ENCODE peak calls at places on chromosomes 3 and 15, in seven cellular contexts. S is left colon, D is NCI-H460, F is Calu3, Z is HS-27A, J is hippocampal formation, M is GM13976. H is an unnamed sample.

GRCh38 chr3:19950316-19950715 is 3.4 kb downstream of the RAB5A start:
- DNase-seq in Z (no peak), S (no peak), D (no peak), J (no peak), M (no peak), F (no peak), H (no peak)

GRCh38 chr3:57856675-57857074 is 100.6 kb downstream of the SLMAP start:
- DNase-seq in S (no peak), M (no peak), J (no peak), Z (no peak), F (no peak), D (peak; percentile 17), H (no peak)

GRCh38 chr15:29003446-29004233 is 117.9 kb downstream of the APBA2 start:
- DNase-seq in Z (no peak), M (no peak), D (no peak), J (no peak), S (no peak), F (no peak), H (no peak)

GRCh38 chr15:42890161-42890913 is 30.2 kb downstream of the TTBK2 start:
- DNase-seq in F (peak; percentile 1), D (no peak), J (no peak), Z (peak; percentile 83), M (no peak), S (no peak), H (no peak)

GRCh38 chr15:25894371-25894902 is 31.3 kb upstream of the ATP10A start:
- DNase-seq in J (no peak), M (no peak), Z (no peak), F (no peak), S (no peak), D (no peak), H (no peak)

GRCh38 chr3:61901986-61902385 is 340.6 kb downstream of the PTPRG start:
- DNase-seq in M (no peak), D (no peak), J (no peak), Z (no peak), F (no peak), S (no peak), H (peak; percentile 8)

GRCh38 chr3:124826703-124827102 is 60.5 kb downstream of the ITGB5 start:
- DNase-seq in J (no peak), S (peak; percentile 55), Z (no peak), M (no peak), F (no peak), D (no peak), H (peak; percentile 48)

GRCh38 chr15:88396382-88396781 is 70.8 kb downstream of the MRPL46 start:
- DNase-seq in M (no peak), F (no peak), Z (no peak), J (no peak), S (no peak), D (no peak), H (no peak)

GRCh38 chr3:33006081-33006480 is 54.6 kb downstream of the CCR4 start:
- DNase-seq in M (no peak), F (no peak), D (no peak), J (no peak), Z (no peak), S (no peak), H (no peak)

GRCh38 chr3:15356186-15356585 is 23.8 kb upstream of the SH3BP5 start:
- DNase-seq in M (no peak), F (no peak), Z (no peak), D (no peak), S (no peak), J (no peak), H (no peak)

GRCh38 chr3:49787182-49787464 is 781 bp upstream of the IP6K1 start:
- DNase-seq in M (peak; percentile 22), J (no peak), F (no peak), D (no peak), Z (no peak), S (no peak), H (no peak)

GRCh38 chr3:31493187-31493586 is 39.5 kb upstream of the STT3B start:
- DNase-seq in Z (no peak), M (no peak), D (no peak), S (no peak), J (no peak), F (no peak), H (no peak)

GRCh38 chr3:82376883-82377282 is 615.4 kb upstream of the GBE1 start:
- DNase-seq in F (no peak), S (no peak), M (no peak), D (no peak), Z (peak; percentile 7), J (no peak), H (no peak)

GRCh38 chr3:8443829-8444791 is 57.5 kb upstream of the LMCD1 start:
- DNase-seq in Z (peak; percentile 92), J (peak; percentile 28), S (peak; percentile 94), M (no peak), F (peak; percentile 93), D (peak; percentile 91), H (peak; percentile 55)

GRCh38 chr15:39969871-39970270 is 36.0 kb downstream of the EIF2AK4 start:
- DNase-seq in J (peak; percentile 0), S (peak; percentile 73), F (peak; percentile 33), M (no peak), Z (peak; percentile 48), D (no peak), H (no peak)

GRCh38 chr3:189233225-189233858 is 61.6 kb downstream of the TPRG1 start:
- DNase-seq in J (peak; percentile 3), S (peak; percentile 72), F (peak; percentile 84), Z (peak; percentile 17), M (no peak), D (peak; percentile 54), H (peak; percentile 80)

GRCh38 chr3:12405432-12406272 is 78.6 kb upstream of the TSEN2 start:
- DNase-seq in D (peak; percentile 69), Z (peak; percentile 85), M (no peak), J (no peak), F (peak; percentile 85), S (peak; percentile 90), H (no peak)

GRCh38 chr3:51682079-51682478 is 11.0 kb downstream of the TEX264 start:
- DNase-seq in J (peak; percentile 21), F (peak; percentile 67), M (peak; percentile 90), S (peak; percentile 77), D (peak; percentile 81), Z (peak; percentile 69), H (peak; percentile 17)

GRCh38 chr15:100291106-100291505 is 50.7 kb downstream of the ADAMTS17 start:
- DNase-seq in F (no peak), J (no peak), M (no peak), D (no peak), S (no peak), Z (no peak), H (no peak)

GRCh38 chr15:99176757-99177156 is 71.9 kb downstream of the SYNM start:
- DNase-seq in J (no peak), S (no peak), D (no peak), F (no peak), M (no peak), Z (no peak), H (no peak)

GRCh38 chr3:99419111-99419510 is 219.3 kb upstream of the COL8A1 start:
- DNase-seq in F (no peak), Z (no peak), S (no peak), M (no peak), D (no peak), J (no peak), H (no peak)

GRCh38 chr15:58318517-58318916 is 113.3 kb upstream of the LIPC start:
- DNase-seq in S (no peak), Z (no peak), F (no peak), J (no peak), D (no peak), M (no peak), H (no peak)

H was measured in NCI-H1105.